ENCODE peak calls at places on chromosomes 2 and 18, in six cellular contexts. H, K, U, P, I and X are unnamed samples.

GRCh38 chr2:63047534-63048281 is 2.9 kb upstream of the OTX1 start:
- DNase-seq in K (no peak), I (peak; percentile 7), H (peak; percentile 36), P (peak; percentile 24), U (no peak), X (peak; percentile 53)

GRCh38 chr18:5618037-5618688 is 74.4 kb upstream of the EPB41L3 start:
- DNase-seq in K (no peak), I (no peak), P (no peak), H (no peak), U (no peak), X (no peak)

GRCh38 chr2:224147174-224147573 is 108.1 kb upstream of the SERPINE2 start:
- DNase-seq in H (no peak), I (peak; percentile 74), U (no peak), K (no peak), P (no peak), X (no peak)

GRCh38 chr2:102788880-102789250 is 27.0 kb downstream of the TMEM182 start:
- DNase-seq in P (no peak), I (peak; percentile 15), K (no peak), U (no peak), H (no peak), X (no peak)

GRCh38 chr18:6435731-6436130 is 21.0 kb upstream of the L3MBTL4 start:
- DNase-seq in U (no peak), P (no peak), I (no peak), K (no peak), H (no peak), X (no peak)

GRCh38 chr2:146944601-146945000 is 900.2 kb upstream of the ACVR2A start:
- DNase-seq in I (no peak), U (no peak), H (no peak), K (no peak), P (no peak), X (no peak)

GRCh38 chr18:26802330-26803200 is 62.9 kb downstream of the AQP4 start:
- DNase-seq in P (no peak), H (no peak), I (no peak), K (no peak), U (no peak), X (no peak)

GRCh38 chr2:159073256-159073655 is 104.8 kb downstream of the TANC1 start:
- DNase-seq in H (no peak), I (no peak), P (no peak), K (no peak), U (no peak), X (no peak)

GRCh38 chr2:101930847-101931246 is 60.9 kb upstream of the IL1R2 start:
- DNase-seq in H (no peak), U (no peak), P (no peak), I (no peak), K (no peak), X (no peak)

GRCh38 chr2:158619496-158619895 is 162.7 kb downstream of the PKP4 start:
- DNase-seq in K (no peak), P (no peak), U (no peak), H (no peak), I (no peak), X (no peak)

GRCh38 chr2:10501980-10502802 is 54.1 kb upstream of the ODC1 start:
- DNase-seq in P (no peak), H (no peak), I (no peak), K (no peak), U (no peak), X (no peak)

GRCh38 chr2:232884549-232885263 is 14.6 kb downstream of the SNORC start:
- DNase-seq in H (no peak), K (no peak), I (no peak), P (no peak), U (no peak), X (peak; percentile 39)

GRCh38 chr2:237483018-237483731 is 3.9 kb upstream of the MLPH start:
- DNase-seq in K (peak; percentile 5), U (no peak), I (peak; percentile 52), P (no peak), H (no peak), X (peak; percentile 73)

GRCh38 chr2:230129343-230129742 is 60.6 kb upstream of the SLC16A14 start:
- DNase-seq in U (no peak), I (no peak), K (no peak), P (no peak), H (no peak), X (no peak)

GRCh38 chr2:50765590-50765989 is 266.3 kb downstream of the NRXN1 start:
- DNase-seq in U (no peak), H (no peak), I (no peak), K (no peak), P (no peak), X (no peak)

GRCh38 chr2:36392854-36393253 is 37.3 kb downstream of the CRIM1 start:
- DNase-seq in H (no peak), I (no peak), U (no peak), P (no peak), K (no peak), X (no peak)

GRCh38 chr2:151922845-151923666 is 94.8 kb upstream of the ARL5A start:
- DNase-seq in H (no peak), P (peak; percentile 38), K (no peak), I (peak; percentile 39), U (peak; percentile 85), X (peak; percentile 81)

GRCh38 chr18:25896956-25897355 is 193.5 kb downstream of the SS18 start:
- DNase-seq in H (no peak), U (no peak), I (no peak), P (no peak), K (no peak), X (no peak)

GRCh38 chr18:78092901-78093300 is 843.3 kb downstream of the GALR1 start:
- DNase-seq in U (no peak), P (no peak), K (no peak), I (no peak), H (no peak), X (no peak)

GRCh38 chr2:27907547-27907946 is 17.0 kb downstream of the BABAM2 start:
- DNase-seq in K (no peak), I (no peak), H (no peak), P (no peak), U (no peak), X (no peak)

GRCh38 chr2:102839668-102840388 is 78.0 kb downstream of the TMEM182 start:
- DNase-seq in P (no peak), U (peak; percentile 22), I (no peak), K (peak; percentile 32), H (peak; percentile 33), X (no peak)

GRCh38 chr18:30713299-30713698 is 329.2 kb downstream of the DSC3 start:
- DNase-seq in U (no peak), K (no peak), H (no peak), I (no peak), P (no peak), X (no peak)

GRCh38 chr2:9815844-9816279 is 27.4 kb upstream of the TAF1B start:
- DNase-seq in K (no peak), H (no peak), U (no peak), I (no peak), P (no peak), X (no peak)

GRCh38 chr2:33334083-33334482 is 142.4 kb upstream of the RASGRP3 start:
- DNase-seq in P (no peak), K (no peak), U (no peak), I (no peak), H (no peak), X (no peak)

GRCh38 chr2:169330555-169330889 is 31.8 kb downstream of the LRP2 start:
- DNase-seq in K (no peak), P (no peak), U (no peak), H (no peak), I (no peak), X (no peak)

GRCh38 chr2:167626961-167627360 is 620.4 kb downstream of the STK39 start:
- DNase-seq in P (no peak), H (no peak), U (no peak), K (no peak), I (no peak), X (no peak)

GRCh38 chr2:174465327-174465726 is 21.5 kb downstream of the GPR155 start:
- DNase-seq in U (no peak), I (no peak), H (no peak), K (no peak), P (no peak), X (no peak)

GRCh38 chr18:70645971-70646370 is 357.1 kb downstream of the SOCS6 start:
- DNase-seq in P (no peak), K (no peak), H (no peak), I (no peak), U (no peak), X (no peak)

GRCh38 chr2:117684919-117685318 is 129.6 kb upstream of the DDX18 start:
- DNase-seq in P (no peak), K (no peak), I (no peak), H (no peak), U (no peak), X (no peak)

GRCh38 chr2:17166506-17166905 is 351.7 kb downstream of the RAD51AP2 start:
- DNase-seq in U (no peak), K (no peak), H (no peak), P (no peak), I (no peak), X (no peak)

GRCh38 chr2:17177094-17177493 is 341.1 kb downstream of the RAD51AP2 start:
- DNase-seq in U (no peak), I (no peak), K (no peak), P (no peak), H (no peak), X (no peak)

GRCh38 chr2:17171446-17172049 is 346.7 kb downstream of the RAD51AP2 start:
- DNase-seq in U (peak; percentile 45), I (no peak), P (no peak), K (peak; percentile 26), H (no peak), X (no peak)
- TF ChIP-seq CTCF in U (peak; percentile 69), I (no peak), P (peak; percentile 17), K (peak; percentile 42), H (peak; percentile 25), X (peak; percentile 55)

DNA sequence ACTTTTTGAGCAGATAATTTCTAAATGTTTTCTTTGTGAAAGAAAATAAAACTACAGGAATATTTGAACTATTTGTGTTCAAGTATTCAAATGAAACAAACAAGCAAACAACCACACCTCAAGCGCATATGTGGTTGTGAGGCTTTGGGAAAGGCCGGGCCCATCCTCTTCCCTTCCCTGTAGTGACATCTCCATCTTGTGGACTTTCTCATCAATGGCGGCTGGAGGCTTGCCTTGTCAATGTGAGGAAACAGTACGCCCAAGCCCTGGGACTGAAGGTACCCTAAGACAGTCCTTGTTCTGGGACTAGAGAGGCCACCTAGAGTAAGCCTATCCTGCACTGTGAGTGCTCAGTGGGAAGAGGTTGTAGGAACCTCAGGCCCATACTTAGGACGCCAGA is 166.8 kb downstream of the TPGS2 start:
- DNase-seq in I (peak; percentile 19), U (no peak), P (no peak), H (no peak), K (peak; percentile 41), X (no peak)
- TF ChIP-seq CTCF in I (no peak), U (no peak), P (no peak), H (peak; percentile 42), K (peak; percentile 22), X (no peak)

GRCh38 chr18:79424008-79424565 is 28.4 kb downstream of the NFATC1 start:
- DNase-seq in H (no peak), U (peak; percentile 20), I (no peak), K (no peak), P (no peak), X (no peak)
- TF ChIP-seq CTCF in H (no peak), U (no peak), I (no peak), K (no peak), P (no peak), X (no peak)

DNA sequence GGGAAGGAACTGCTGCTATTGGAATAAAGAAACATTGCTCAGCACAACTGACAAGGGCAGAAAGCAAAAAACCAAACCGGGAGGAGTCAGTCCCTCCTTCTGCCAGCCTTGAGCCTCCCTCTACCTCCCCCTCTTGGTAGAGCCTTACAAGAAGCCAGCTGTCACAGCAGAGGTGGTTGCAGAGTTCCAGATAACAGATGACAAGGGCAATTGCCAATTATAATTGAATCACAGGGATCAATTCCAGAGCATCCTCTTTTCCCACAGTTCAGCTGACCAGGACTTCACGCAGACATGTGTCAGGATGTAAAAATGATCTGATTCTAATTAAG is 548.2 kb upstream of the LRRTM1 start:
- DNase-seq in P (no peak), H (no peak), K (peak; percentile 47), U (no peak), I (no peak), X (no peak)
- TF ChIP-seq CTCF in P (no peak), H (no peak), K (peak; percentile 46), U (peak; percentile 8), I (no peak), X (no peak)